ENCODE peak calls at places on chromosomes 3 and 15, in five cellular contexts. D, L, W, T and M are unnamed samples.
A peak's percentile ranks its signal among the peaks of the same experiment; 100 is the strongest.

GRCh38 chr3:110799236-110799635 is 272.4 kb upstream of the NECTIN3 start:
- DNase-seq in D (no peak), L (no peak), W (no peak), T (no peak), M (no peak)

GRCh38 chr3:9352917-9353823 is 9.7 kb upstream of the THUMPD3 start:
- DNase-seq in D (peak; percentile 79), L (peak; percentile 47), W (peak; percentile 28), T (peak; percentile 14), M (peak; percentile 54)

GRCh38 chr15:41989573-41990242 is 17.4 kb upstream of the EHD4 start:
- DNase-seq in D (peak; percentile 86), L (peak; percentile 75), W (peak; percentile 41), T (peak; percentile 92), M (peak; percentile 83)

GRCh38 chr3:108089544-108089943 is 1.3 kb downstream of the CD47 start:
- DNase-seq in D (no peak), L (no peak), W (no peak), T (no peak), M (no peak)

GRCh38 chr15:44193651-44194396 is 1.2 kb downstream of the FRMD5 start:
- DNase-seq in D (no peak), L (no peak), W (peak; percentile 4), T (no peak), M (no peak)

GRCh38 chr15:74227968-74228722 is 8.0 kb upstream of the CCDC33 start:
- DNase-seq in D (no peak), L (no peak), W (peak; percentile 73), T (no peak), M (no peak)

GRCh38 chr15:63238796-63239195 is 38.6 kb upstream of the APH1B start:
- DNase-seq in D (no peak), L (no peak), W (no peak), T (no peak), M (no peak)

GRCh38 chr15:82625136-82625535 is 22.0 kb downstream of the CPEB1 start:
- DNase-seq in D (no peak), L (no peak), W (no peak), T (no peak), M (no peak)

GRCh38 chr15:58260911-58261267 is 122.7 kb downstream of the AQP9 start:
- DNase-seq in D (no peak), L (no peak), W (peak; percentile 54), T (no peak), M (no peak)

GRCh38 chr3:122356402-122356801 is 26.6 kb downstream of the MIX23 start:
- DNase-seq in D (no peak), L (no peak), W (peak; percentile 23), T (no peak), M (peak; percentile 18)

GRCh38 chr3:128033102-128033501 is 19.1 kb upstream of the SEC61A1 start:
- DNase-seq in D (no peak), L (no peak), W (no peak), T (no peak), M (no peak)

GRCh38 chr15:60353245-60353940 is 44.4 kb downstream of the ANXA2 start:
- DNase-seq in D (no peak), L (no peak), W (no peak), T (no peak), M (no peak)

GRCh38 chr3:96449803-96450202 is 364.6 kb upstream of the EPHA6 start:
- DNase-seq in D (no peak), L (no peak), W (peak; percentile 63), T (no peak), M (no peak)

GRCh38 chr3:8371955-8372600 is 129.5 kb upstream of the LMCD1 start:
- DNase-seq in D (no peak), L (no peak), W (no peak), T (no peak), M (no peak)

GRCh38 chr15:69624816-69625215 is 172.2 kb downstream of the RPLP1 start:
- DNase-seq in D (no peak), L (no peak), W (no peak), T (no peak), M (no peak)

GRCh38 chr3:126936853-126937395 is 46.0 kb upstream of the PLXNA1 start:
- DNase-seq in D (no peak), L (no peak), W (peak; percentile 19), T (no peak), M (no peak)

GRCh38 chr15:40582726-40583246 is 11.3 kb upstream of the KNL1 start:
- DNase-seq in D (no peak), L (no peak), W (no peak), T (no peak), M (no peak)

GRCh38 chr15:65836665-65837064 is 32.6 kb upstream of the RAB11A start:
- DNase-seq in D (no peak), L (peak; percentile 6), W (no peak), T (no peak), M (no peak)

GRCh38 chr3:95939235-95939824 is 875.1 kb upstream of the EPHA6 start:
- DNase-seq in D (no peak), L (no peak), W (no peak), T (no peak), M (no peak)

GRCh38 chr15:86021281-86022264 is 58.1 kb upstream of the AGBL1 start:
- DNase-seq in D (no peak), L (no peak), W (no peak), T (no peak), M (no peak)

GRCh38 chr3:37997321-37997720 is 6.7 kb downstream of the VILL start:
- DNase-seq in D (peak; percentile 61), L (no peak), W (no peak), T (no peak), M (no peak)

GRCh38 chr15:94858011-94858410 is 626.6 kb downstream of the MCTP2 start:
- DNase-seq in D (no peak), L (no peak), W (no peak), T (no peak), M (no peak)

GRCh38 chr15:95371664-95372063 is 958.8 kb upstream of the NR2F2 start:
- DNase-seq in D (no peak), L (no peak), W (no peak), T (no peak), M (no peak)

GRCh38 chr15:94312946-94313345 is 81.6 kb downstream of the MCTP2 start:
- DNase-seq in D (no peak), L (no peak), W (no peak), T (no peak), M (no peak)

GRCh38 chr3:95212117-95212516 is 1149.3 kb downstream of the NSUN3 start:
- DNase-seq in D (no peak), L (no peak), W (no peak), T (no peak), M (no peak)

GRCh38 chr15:50228866-50229265 is 36.7 kb downstream of the HDC start:
- DNase-seq in D (no peak), L (no peak), W (no peak), T (no peak), M (no peak)

GRCh38 chr3:35088943-35089342 is 550.4 kb upstream of the ARPP21 start:
- DNase-seq in D (no peak), L (no peak), W (no peak), T (no peak), M (no peak)

GRCh38 chr3:172285844-172286243 is 162.4 kb downstream of the GHSR start:
- DNase-seq in D (no peak), L (no peak), W (no peak), T (no peak), M (no peak)

GRCh38 chr3:28136607-28137216 is 104.7 kb upstream of the CMC1 start:
- DNase-seq in D (no peak), L (no peak), W (no peak), T (no peak), M (no peak)

GRCh38 chr15:68672781-68673205 is 94.0 kb downstream of the CORO2B start:
- DNase-seq in D (no peak), L (no peak), W (no peak), T (no peak), M (no peak)

GRCh38 chr15:72231847-72232461 is 964 bp upstream of the PKM start:
- DNase-seq in D (peak; percentile 79), L (peak; percentile 43), W (peak; percentile 14), T (no peak), M (peak; percentile 51)

GRCh38 chr3:192494176-192494575 is 233.2 kb downstream of the FGF12 start:
- DNase-seq in D (no peak), L (no peak), W (no peak), T (no peak), M (no peak)